ENCODE peak calls at places on chromosome 7, in four cellular contexts. D is IMR-90, R is gastrocnemius medialis, Y is stomach. L is an unnamed sample.
A peak's percentile ranks its signal among the peaks of the same experiment; 100 is the strongest.

GRCh38 chr7:126959649-126960048 is 293.1 kb downstream of the GRM8 start:
- DNase-seq in D (no peak), R (no peak), Y (no peak), L (no peak)

GRCh38 chr7:100044719-100045118 is 4.9 kb upstream of the ZSCAN21 start:
- DNase-seq in D (no peak), R (no peak), Y (peak; percentile 72), L (peak; percentile 13)

GRCh38 chr7:127786184-127786583 is 134.2 kb downstream of the SND1 start:
- DNase-seq in D (peak; percentile 66), R (no peak), Y (no peak), L (no peak)

GRCh38 chr7:86708334-86708733 is 64.6 kb downstream of the GRM3 start:
- DNase-seq in D (no peak), R (no peak), Y (no peak), L (no peak)

GRCh38 chr7:41046221-41046761 is 656.6 kb downstream of the INHBA start:
- DNase-seq in D (peak; percentile 81), R (peak; percentile 52), Y (no peak), L (no peak)

GRCh38 chr7:78510580-78511188 is 712.1 kb downstream of the PHTF2 start:
- DNase-seq in D (peak; percentile 67), R (no peak), Y (peak; percentile 32), L (no peak)

GRCh38 chr7:94239661-94240234 is 154.9 kb upstream of the COL1A2 start:
- DNase-seq in D (no peak), R (no peak), Y (no peak), L (no peak)

GRCh38 chr7:47619806-47620205 is 37.9 kb upstream of the TNS3 start:
- DNase-seq in D (peak; percentile 38), R (no peak), Y (no peak), L (no peak)

GRCh38 chr7:9945882-9946281 is 1027.8 kb upstream of the PHF14 start:
- DNase-seq in D (no peak), R (no peak), Y (no peak), L (no peak)

GRCh38 chr7:87187120-87187519 is 32.4 kb downstream of the TMEM243 start:
- DNase-seq in D (no peak), R (no peak), Y (no peak), L (no peak)

GRCh38 chr7:98119257-98119918 is 12.7 kb downstream of the LMTK2 start:
- DNase-seq in D (peak; percentile 79), R (no peak), Y (no peak), L (peak; percentile 83)

GRCh38 chr7:30348083-30348560 is 63.7 kb downstream of the ZNRF2 start:
- DNase-seq in D (peak; percentile 88), R (no peak), Y (no peak), L (peak; percentile 96)

GRCh38 chr7:6656413-6656812 is 19.3 kb downstream of the ZNF316 start:
- DNase-seq in D (no peak), R (no peak), Y (no peak), L (no peak)

GRCh38 chr7:77441046-77441445 is 24.9 kb upstream of the GSAP start:
- DNase-seq in D (no peak), R (no peak), Y (no peak), L (no peak)

DNA sequence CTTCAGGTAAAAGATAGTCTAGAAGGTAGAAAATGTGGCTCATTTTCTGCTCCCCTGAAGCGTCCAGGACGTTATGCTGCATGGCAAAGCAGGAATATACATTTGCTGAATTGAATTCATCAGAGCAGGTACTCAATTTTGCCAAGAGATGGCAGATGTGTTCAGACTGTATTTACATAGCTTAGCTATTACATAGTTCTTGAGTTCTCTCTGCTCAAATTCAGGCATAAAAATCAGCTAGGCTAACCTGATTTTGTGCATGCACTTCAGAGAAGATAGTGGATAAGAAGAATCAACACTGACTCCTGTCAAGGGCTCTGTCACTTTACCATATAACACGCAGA is 209.2 kb upstream of the FAM3C start:
- DNase-seq in D (peak; percentile 6), R (no peak), Y (no peak), L (no peak)
- TF ChIP-seq CTCF in D (peak; percentile 21), R (no peak), Y (no peak), L (peak; percentile 23)

DNA sequence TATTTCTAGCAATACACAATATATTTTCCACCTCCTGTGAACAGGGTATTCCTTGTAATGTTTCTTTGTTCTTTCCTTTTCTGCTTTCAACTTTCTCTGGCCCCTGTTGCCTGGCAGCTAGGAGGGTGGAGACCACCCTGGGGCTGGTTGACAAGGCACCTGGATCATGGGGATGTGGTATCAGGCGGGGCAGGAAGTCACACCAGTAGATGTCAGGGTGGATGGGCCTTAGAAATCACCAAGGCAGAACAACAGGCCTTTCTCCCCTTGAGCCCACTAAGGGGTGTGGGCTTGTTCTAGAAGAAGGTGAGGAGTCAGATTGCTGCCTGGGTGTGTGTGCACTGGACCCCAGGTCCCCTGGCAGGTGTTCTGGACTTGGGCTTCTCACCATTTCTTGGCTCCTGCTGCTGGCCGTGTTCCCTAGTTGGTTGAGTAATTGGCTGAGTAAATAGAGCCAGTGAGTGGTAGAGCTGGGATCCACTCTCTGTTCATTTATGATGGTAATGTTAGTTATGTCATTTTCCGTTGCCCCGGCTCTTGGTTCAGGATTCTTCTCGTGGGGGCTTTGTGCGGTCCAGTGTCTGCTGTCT is 24.9 kb downstream of the ZNF783 start:
- DNase-seq in D (peak; percentile 4), R (no peak), Y (peak; percentile 55), L (no peak)
- H3K4me3 ChIP-seq in D (no peak overlapping the region), R (no peak overlapping the region), Y (no peak overlapping the region), L (no peak overlapping the region)

GRCh38 chr7:39909526-39909925 is 40.5 kb upstream of the CDK13 start:
- DNase-seq in D (no peak), R (no peak), Y (no peak), L (no peak)

GRCh38 chr7:39911167-39911566 is 38.9 kb upstream of the CDK13 start:
- DNase-seq in D (peak; percentile 9), R (no peak), Y (no peak), L (no peak)

GRCh38 chr7:39908141-39908540 is 41.9 kb upstream of the CDK13 start:
- DNase-seq in D (no peak), R (no peak), Y (no peak), L (no peak)

GRCh38 chr7:39908973-39909372 is 41.1 kb upstream of the CDK13 start:
- DNase-seq in D (no peak), R (no peak), Y (no peak), L (no peak)

DNA sequence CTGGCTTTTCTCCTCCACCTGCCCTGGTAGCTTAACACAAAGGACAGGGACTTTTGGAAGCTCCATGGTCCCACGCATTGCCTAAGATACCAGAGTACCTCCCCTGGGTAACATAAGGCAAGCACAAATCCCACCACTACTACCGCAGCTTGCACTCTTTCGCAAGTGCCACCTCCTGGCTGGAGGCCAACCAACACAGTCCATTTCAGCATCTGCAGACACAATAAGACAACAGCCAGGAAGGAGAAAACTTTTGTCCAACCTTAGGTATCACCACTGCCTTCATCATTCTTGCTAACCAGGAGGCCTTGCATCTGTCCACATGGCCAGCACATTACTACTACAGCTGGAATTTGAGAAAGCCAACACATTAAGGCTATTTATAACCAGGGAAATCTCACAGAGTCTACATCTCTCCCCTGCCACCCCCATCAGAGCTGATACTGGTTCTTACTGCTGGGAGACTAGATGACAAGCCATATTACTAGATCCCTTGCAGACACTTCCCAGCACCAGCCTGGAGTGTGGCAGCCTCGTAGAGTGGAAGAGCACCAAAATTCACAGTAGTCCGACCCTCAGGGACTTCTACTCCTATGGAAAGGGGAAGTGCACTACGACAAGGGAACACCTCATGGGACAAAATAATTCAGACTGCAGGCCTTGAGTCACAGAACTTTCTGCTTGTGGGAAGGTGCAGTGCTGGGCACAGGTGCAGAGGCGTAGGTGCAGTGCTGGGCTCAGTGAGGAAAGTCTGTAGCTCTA is 39.8 kb upstream of the CDK13 start:
- DNase-seq in D (peak; percentile 41), R (no peak), Y (no peak), L (no peak)
- TF ChIP-seq CTCF in D (no peak), R (no peak), Y (no peak), L (no peak)

DNA sequence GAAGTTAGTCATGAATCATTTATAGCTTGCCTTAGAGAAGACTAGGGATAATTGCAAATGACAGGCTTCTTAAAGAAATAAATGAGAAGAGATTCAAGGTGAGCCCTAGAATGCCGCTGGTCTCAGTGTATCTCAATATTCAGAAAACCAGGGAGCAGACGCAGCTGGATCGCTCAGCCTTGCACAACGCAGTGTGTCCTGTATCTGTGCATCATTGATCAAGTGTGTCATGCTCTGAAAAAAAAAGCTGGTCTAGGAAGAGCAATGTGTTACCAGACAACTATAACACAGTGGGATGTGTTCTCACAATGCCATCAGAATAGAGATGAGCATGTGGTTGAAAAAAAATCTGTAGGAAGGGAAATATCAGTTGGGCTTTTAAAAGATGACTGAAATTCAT is 230.1 kb downstream of the CALN1 start:
- DNase-seq in D (no peak), R (no peak), Y (no peak), L (no peak)
- H3K4me3 ChIP-seq in D (no peak overlapping the region), R (no peak overlapping the region), Y (no peak overlapping the region), L (no peak overlapping the region)

GRCh38 chr7:665751-666453 is 60.6 kb upstream of the DNAAF5 start:
- DNase-seq in D (no peak), R (no peak), Y (no peak), L (no peak)
- TF ChIP-seq CTCF in D (no peak), R (no peak), Y (no peak), L (no peak)

GRCh38 chr7:152465118-152465387 is 29.2 kb upstream of the KMT2C start:
- DNase-seq in D (no peak), R (no peak), Y (no peak), L (no peak)
- H3K4me3 ChIP-seq in D (peak overlapping the region; percentile 91), R (peak overlapping the region; percentile 77), Y (peak overlapping the region; percentile 69), L (peak overlapping the region; percentile 78)

DNA sequence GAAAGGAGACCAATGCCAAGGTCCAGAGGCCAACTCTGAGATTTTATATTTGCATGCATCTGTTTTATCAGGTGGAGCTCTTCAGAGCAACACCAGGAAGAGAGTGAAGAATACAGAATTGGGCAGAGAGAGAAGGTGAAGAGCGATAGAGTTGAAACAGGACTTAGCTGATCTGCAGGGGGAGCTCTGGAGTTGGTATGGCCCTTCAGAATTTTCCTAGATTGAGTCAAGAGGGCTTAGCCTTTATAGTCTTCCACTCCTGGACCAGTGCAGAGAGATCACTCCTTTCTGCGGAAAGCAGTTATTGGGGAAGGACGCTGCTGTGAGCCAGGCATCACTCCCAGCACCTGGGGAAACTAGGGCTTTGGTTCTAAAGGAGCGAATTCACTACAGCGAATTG is 105.0 kb upstream of the DGKB start:
- DNase-seq in D (no peak), R (no peak), Y (no peak), L (peak; percentile 12)
- TF ChIP-seq CTCF in D (peak; percentile 7), R (no peak), Y (no peak), L (peak; percentile 77)

GRCh38 chr7:150631084-150631824 is 931 bp downstream of the GIMAP6 start:
- DNase-seq in D (no peak), R (no peak), Y (no peak), L (no peak)
- H3K4me3 ChIP-seq in D (no peak overlapping the region), R (peak overlapping the region; percentile 50), Y (peak overlapping the region; percentile 40), L (no peak overlapping the region)

DNA sequence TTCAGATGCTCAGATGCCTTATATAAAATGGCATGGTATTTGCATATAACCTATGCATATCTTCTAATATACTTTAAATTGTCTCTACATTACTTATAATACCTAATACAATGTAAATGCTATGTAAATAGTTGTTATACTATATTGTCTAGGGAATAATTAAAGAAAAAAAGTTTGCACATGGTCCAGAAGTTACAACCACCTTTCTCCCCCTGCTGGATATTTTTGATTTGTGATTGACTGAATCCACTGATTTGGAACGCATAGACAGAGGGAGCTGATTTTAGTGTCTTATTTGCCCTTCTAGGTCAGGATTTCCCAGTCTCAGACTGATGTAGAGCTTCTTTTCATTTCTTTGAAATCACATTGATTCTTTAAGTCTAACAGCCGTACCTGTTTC is 31.8 kb downstream of the MDFIC start:
- DNase-seq in D (no peak), R (no peak), Y (no peak), L (no peak)
- TF ChIP-seq CTCF in D (no peak), R (no peak), Y (no peak), L (peak; percentile 22)

L was measured in epithelial cell of proximal tubule.